ENCODE peak calls at places on chromosomes 16 and 17, in seven cellular contexts. C is germinal center; D is activated naive CD4-positive, alpha-beta T cell treated with anti-CD3 and anti-CD28 coated beads, Interleukin-2, amount 10 ng/mL, durations not matched to agents 7 days and 5 days; B is head of caudate nucleus; K is A549; J is T-helper 2 cell; Y is NCI-H1436 treated with DMSO at 0.1 percent for 48 hours. X is an unnamed sample.

GRCh38 chr16:3317315-3317999 is 12.2 kb downstream of the ZNF75A start:
- DNase-seq in Y (no peak), K (peak), D (no peak), C (no peak), B (no peak), J (no peak), X (no peak)

GRCh38 chr17:13162361-13162760 is 144.5 kb upstream of the ELAC2 start:
- DNase-seq in J (no peak), B (no peak), C (no peak), Y (no peak), K (no peak), D (no peak), X (no peak)

GRCh38 chr16:58160855-58161254 is 31.7 kb upstream of the CFAP20 start:
- DNase-seq in K (no peak), Y (no peak), J (no peak), D (no peak), B (no peak), C (no peak), X (no peak)

GRCh38 chr16:57799619-57800212 is 2.6 kb downstream of the KIFC3 start:
- DNase-seq in J (no peak), B (no peak), Y (no peak), D (no peak), K (no peak), C (no peak), X (peak)

GRCh38 chr17:80760501-80760900 is 215.9 kb downstream of the RPTOR start:
- DNase-seq in J (no peak), C (peak), D (no peak), Y (peak), B (no peak), K (no peak), X (peak)

GRCh38 chr16:28596840-28597691 is at the start of gene SULT1A2:
- DNase-seq in K (no peak), D (no peak), C (no peak), B (no peak), J (no peak), Y (no peak), X (no peak)

GRCh38 chr16:20898938-20899502 is 1.1 kb downstream of the DCUN1D3 start:
- DNase-seq in D (no peak), B (no peak), Y (no peak), J (no peak), C (no peak), K (no peak), X (no peak)

GRCh38 chr16:70438325-70438982 is 446 bp downstream of the ST3GAL2 start:
- DNase-seq in K (no peak), Y (no peak), J (no peak), C (peak), D (no peak), B (no peak), X (no peak)

GRCh38 chr16:56257260-56257659 is 66.0 kb downstream of the GNAO1 start:
- DNase-seq in D (no peak), Y (no peak), K (no peak), C (no peak), J (no peak), B (no peak), X (no peak)

GRCh38 chr17:80227156-80227555 is 6.9 kb downstream of the SLC26A11 start:
- DNase-seq in K (no peak), J (no peak), B (no peak), D (no peak), Y (no peak), C (no peak), X (no peak)

GRCh38 chr17:348692-349425 is 3.7 kb downstream of the RPH3AL start:
- DNase-seq in Y (no peak), B (no peak), K (peak), C (no peak), D (no peak), J (no peak), X (peak)

GRCh38 chr17:80980397-80981061 is 11.1 kb upstream of the CHMP6 start:
- DNase-seq in B (no peak), D (no peak), J (no peak), Y (no peak), C (no peak), K (peak), X (no peak)

GRCh38 chr17:50039058-50039457 is 16.9 kb upstream of the ITGA3 start:
- DNase-seq in D (no peak), B (no peak), J (no peak), K (no peak), C (no peak), Y (no peak), X (no peak)

GRCh38 chr16:13950821-13951547 is 31.0 kb downstream of the ERCC4 start:
- DNase-seq in K (no peak), J (no peak), Y (no peak), C (no peak), B (no peak), D (no peak), X (no peak)

GRCh38 chr17:64149196-64149595 is 19.3 kb upstream of the ERN1 start:
- DNase-seq in K (no peak), B (no peak), J (no peak), C (no peak), D (no peak), Y (no peak), X (no peak)

GRCh38 chr17:19762515-19762961 is 14.4 kb upstream of the ALDH3A1 start:
- DNase-seq in K (peak), Y (no peak), D (peak), J (no peak), C (peak), B (peak), X (peak)

GRCh38 chr17:6668727-6669425 is 17.3 kb downstream of the C17orf100 start:
- DNase-seq in Y (no peak), C (no peak), D (no peak), J (no peak), K (no peak), B (no peak), X (no peak)

GRCh38 chr16:85995591-85996461 is 96.9 kb downstream of the IRF8 start:
- DNase-seq in Y (no peak), K (no peak), C (peak), J (no peak), B (no peak), D (peak), X (no peak)

GRCh38 chr16:52994942-52995341 is 57.8 kb downstream of the CHD9NB start:
- DNase-seq in D (no peak), B (no peak), J (no peak), Y (no peak), K (no peak), C (no peak), X (no peak)

GRCh38 chr17:74117087-74117486 is 86.4 kb upstream of the RPL38 start:
- DNase-seq in J (no peak), C (no peak), B (no peak), D (no peak), Y (no peak), K (no peak), X (no peak)

GRCh38 chr17:76385892-76386786 is 1.7 kb downstream of the SPHK1 start:
- DNase-seq in C (peak), B (peak), D (peak), Y (no peak), J (peak), K (peak), X (peak)

GRCh38 chr17:1078831-1079561 is 82.1 kb downstream of the TIMM22 start:
- DNase-seq in B (no peak), C (no peak), K (no peak), Y (no peak), D (no peak), J (no peak), X (no peak)

GRCh38 chr16:75632857-75633256 is 9.8 kb upstream of the ADAT1 start:
- DNase-seq in Y (no peak), B (no peak), J (no peak), K (no peak), D (no peak), C (no peak), X (peak)

GRCh38 chr16:81693467-81694303 is 85.4 kb upstream of the PLCG2 start:
- DNase-seq in K (no peak), B (no peak), C (no peak), Y (no peak), J (no peak), D (no peak), X (no peak)

GRCh38 chr17:18319604-18320256 is 4.6 kb downstream of the SMCR8 start:
- DNase-seq in Y (no peak), C (no peak), D (peak), J (no peak), B (no peak), K (peak), X (peak)

GRCh38 chr16:67948015-67948414 is 4.1 kb upstream of the LCAT start:
- DNase-seq in J (no peak), K (no peak), Y (no peak), D (no peak), B (no peak), C (no peak), X (no peak)

GRCh38 chr17:11561702-11562101 is 36.6 kb upstream of the DNAH9 start:
- DNase-seq in B (no peak), K (no peak), Y (no peak), J (no peak), C (no peak), D (no peak), X (no peak)

GRCh38 chr16:23857256-23857891 is 21.6 kb downstream of the PRKCB start:
- DNase-seq in D (no peak), B (no peak), C (no peak), K (no peak), Y (no peak), J (no peak), X (no peak)

GRCh38 chr16:27498916-27499658 is 50.6 kb downstream of the GTF3C1 start:
- DNase-seq in D (no peak), J (no peak), B (no peak), C (no peak), K (no peak), Y (no peak), X (no peak)

X was measured in NCI-H146.